ENCODE peak calls at places on chromosome 18, in ten cellular contexts. One of them, this sample, is unnamed.

GRCh38 chr18:11823545-11823944 is 27.7 kb upstream of the CHMP1B start:
- DNase-seq in CD8-positive, alpha-beta T cell: no peak
- DNase-seq in cardiac muscle cell: no peak
- DNase-seq in psoas muscle: no peak
- DNase-seq in fibroblast of pulmonary artery: no peak
- DNase-seq in cardiac fibroblast: no peak
- DNase-seq in neural progenitor cell: no peak
- DNase-seq in Karpas-422: no peak
- DNase-seq in OCI-LY7: no peak
- DNase-seq in foreskin fibroblast: no peak
- DNase-seq in this sample: no peak

GRCh38 chr18:26327062-26327461 is 100.8 kb downstream of the TAF4B start:
- DNase-seq in CD8-positive, alpha-beta T cell: no peak
- DNase-seq in cardiac muscle cell: no peak
- DNase-seq in psoas muscle: no peak
- DNase-seq in fibroblast of pulmonary artery: no peak
- DNase-seq in cardiac fibroblast: no peak
- DNase-seq in neural progenitor cell: no peak
- DNase-seq in Karpas-422: no peak
- DNase-seq in OCI-LY7: no peak
- DNase-seq in foreskin fibroblast: no peak
- DNase-seq in this sample: no peak

GRCh38 chr18:13437034-13437433 is 218.5 kb downstream of the LDLRAD4 start:
- DNase-seq in CD8-positive, alpha-beta T cell: no peak
- DNase-seq in cardiac muscle cell: no peak
- DNase-seq in psoas muscle: no peak
- DNase-seq in fibroblast of pulmonary artery: no peak
- DNase-seq in cardiac fibroblast: no peak
- DNase-seq in neural progenitor cell: no peak
- DNase-seq in Karpas-422: no peak
- DNase-seq in OCI-LY7: no peak
- DNase-seq in foreskin fibroblast: no peak
- DNase-seq in this sample: no peak

GRCh38 chr18:13616041-13616440 is 110.3 kb downstream of the FAM210A start:
- DNase-seq in CD8-positive, alpha-beta T cell: no peak
- DNase-seq in cardiac muscle cell: no peak
- DNase-seq in psoas muscle: no peak
- DNase-seq in fibroblast of pulmonary artery: no peak
- DNase-seq in cardiac fibroblast: no peak
- DNase-seq in neural progenitor cell: no peak
- DNase-seq in Karpas-422: peak
- DNase-seq in OCI-LY7: no peak
- DNase-seq in foreskin fibroblast: no peak
- DNase-seq in this sample: no peak

GRCh38 chr18:61677435-61677830 is 215.4 kb downstream of the RNF152 start:
- DNase-seq in CD8-positive, alpha-beta T cell: no peak
- DNase-seq in cardiac muscle cell: peak
- DNase-seq in psoas muscle: no peak
- DNase-seq in fibroblast of pulmonary artery: no peak
- DNase-seq in cardiac fibroblast: no peak
- DNase-seq in neural progenitor cell: peak
- DNase-seq in Karpas-422: no peak
- DNase-seq in OCI-LY7: no peak
- DNase-seq in foreskin fibroblast: no peak
- DNase-seq in this sample: no peak

GRCh38 chr18:58590231-58590630 is 38.7 kb downstream of the ALPK2 start:
- DNase-seq in CD8-positive, alpha-beta T cell: no peak
- DNase-seq in cardiac muscle cell: peak
- DNase-seq in psoas muscle: no peak
- DNase-seq in fibroblast of pulmonary artery: peak
- DNase-seq in cardiac fibroblast: peak
- DNase-seq in neural progenitor cell: peak
- DNase-seq in Karpas-422: no peak
- DNase-seq in OCI-LY7: no peak
- DNase-seq in foreskin fibroblast: peak
- DNase-seq in this sample: no peak

GRCh38 chr18:64809801-64810200 is 660.9 kb upstream of the LINC00305 start:
- DNase-seq in CD8-positive, alpha-beta T cell: no peak
- DNase-seq in cardiac muscle cell: no peak
- DNase-seq in psoas muscle: no peak
- DNase-seq in fibroblast of pulmonary artery: no peak
- DNase-seq in cardiac fibroblast: no peak
- DNase-seq in neural progenitor cell: no peak
- DNase-seq in Karpas-422: no peak
- DNase-seq in OCI-LY7: no peak
- DNase-seq in foreskin fibroblast: no peak
- DNase-seq in this sample: no peak

GRCh38 chr18:34738173-34738894 is 28.2 kb downstream of the DTNA start:
- DNase-seq in CD8-positive, alpha-beta T cell: no peak
- DNase-seq in cardiac muscle cell: peak
- DNase-seq in psoas muscle: no peak
- DNase-seq in fibroblast of pulmonary artery: peak
- DNase-seq in cardiac fibroblast: peak
- DNase-seq in neural progenitor cell: peak
- DNase-seq in Karpas-422: no peak
- DNase-seq in OCI-LY7: no peak
- DNase-seq in foreskin fibroblast: peak
- DNase-seq in this sample: no peak

GRCh38 chr18:79726721-79727120 is 47.1 kb downstream of the CTDP1 start:
- DNase-seq in CD8-positive, alpha-beta T cell: no peak
- DNase-seq in cardiac muscle cell: no peak
- DNase-seq in psoas muscle: no peak
- DNase-seq in fibroblast of pulmonary artery: no peak
- DNase-seq in cardiac fibroblast: no peak
- DNase-seq in neural progenitor cell: no peak
- DNase-seq in Karpas-422: no peak
- DNase-seq in OCI-LY7: no peak
- DNase-seq in foreskin fibroblast: no peak
- DNase-seq in this sample: no peak

GRCh38 chr18:13291745-13292447 is 73.3 kb downstream of the LDLRAD4 start:
- DNase-seq in CD8-positive, alpha-beta T cell: no peak
- DNase-seq in cardiac muscle cell: no peak
- DNase-seq in psoas muscle: no peak
- DNase-seq in fibroblast of pulmonary artery: no peak
- DNase-seq in cardiac fibroblast: no peak
- DNase-seq in neural progenitor cell: no peak
- DNase-seq in Karpas-422: no peak
- DNase-seq in OCI-LY7: no peak
- DNase-seq in foreskin fibroblast: no peak
- DNase-seq in this sample: no peak

GRCh38 chr18:78939105-78939504 is 40.5 kb upstream of the SALL3 start:
- DNase-seq in CD8-positive, alpha-beta T cell: no peak
- DNase-seq in cardiac muscle cell: no peak
- DNase-seq in psoas muscle: no peak
- DNase-seq in fibroblast of pulmonary artery: no peak
- DNase-seq in cardiac fibroblast: no peak
- DNase-seq in neural progenitor cell: no peak
- DNase-seq in Karpas-422: no peak
- DNase-seq in OCI-LY7: no peak
- DNase-seq in foreskin fibroblast: no peak
- DNase-seq in this sample: no peak

GRCh38 chr18:63523660-63524059 is 18.5 kb upstream of the SERPINB12 start:
- DNase-seq in CD8-positive, alpha-beta T cell: no peak
- DNase-seq in cardiac muscle cell: peak
- DNase-seq in psoas muscle: no peak
- DNase-seq in fibroblast of pulmonary artery: no peak
- DNase-seq in cardiac fibroblast: peak
- DNase-seq in neural progenitor cell: no peak
- DNase-seq in Karpas-422: peak
- DNase-seq in OCI-LY7: peak
- DNase-seq in foreskin fibroblast: no peak
- DNase-seq in this sample: no peak

GRCh38 chr18:57775937-57776336 is 27.2 kb downstream of the ATP8B1 start:
- DNase-seq in CD8-positive, alpha-beta T cell: no peak
- DNase-seq in cardiac muscle cell: no peak
- DNase-seq in psoas muscle: no peak
- DNase-seq in fibroblast of pulmonary artery: no peak
- DNase-seq in cardiac fibroblast: no peak
- DNase-seq in neural progenitor cell: no peak
- DNase-seq in Karpas-422: no peak
- DNase-seq in OCI-LY7: no peak
- DNase-seq in foreskin fibroblast: no peak
- DNase-seq in this sample: no peak

GRCh38 chr18:27785815-27786537 is 391.0 kb downstream of the CDH2 start:
- DNase-seq in CD8-positive, alpha-beta T cell: no peak
- DNase-seq in cardiac muscle cell: no peak
- DNase-seq in psoas muscle: no peak
- DNase-seq in fibroblast of pulmonary artery: no peak
- DNase-seq in cardiac fibroblast: no peak
- DNase-seq in neural progenitor cell: no peak
- DNase-seq in Karpas-422: no peak
- DNase-seq in OCI-LY7: no peak
- DNase-seq in foreskin fibroblast: no peak
- DNase-seq in this sample: no peak

GRCh38 chr18:48390641-48391040 is 18.5 kb downstream of the ZBTB7C start:
- DNase-seq in CD8-positive, alpha-beta T cell: no peak
- DNase-seq in cardiac muscle cell: no peak
- DNase-seq in psoas muscle: no peak
- DNase-seq in fibroblast of pulmonary artery: no peak
- DNase-seq in cardiac fibroblast: no peak
- DNase-seq in neural progenitor cell: peak
- DNase-seq in Karpas-422: no peak
- DNase-seq in OCI-LY7: no peak
- DNase-seq in foreskin fibroblast: no peak
- DNase-seq in this sample: no peak

GRCh38 chr18:31229829-31230228 is 67.2 kb upstream of the DSC1 start:
- DNase-seq in CD8-positive, alpha-beta T cell: no peak
- DNase-seq in cardiac muscle cell: no peak
- DNase-seq in psoas muscle: no peak
- DNase-seq in fibroblast of pulmonary artery: no peak
- DNase-seq in cardiac fibroblast: no peak
- DNase-seq in neural progenitor cell: no peak
- DNase-seq in Karpas-422: no peak
- DNase-seq in OCI-LY7: no peak
- DNase-seq in foreskin fibroblast: no peak
- DNase-seq in this sample: no peak

GRCh38 chr18:66138642-66139041 is 387.8 kb downstream of the CDH7 start:
- DNase-seq in CD8-positive, alpha-beta T cell: no peak
- DNase-seq in cardiac muscle cell: no peak
- DNase-seq in psoas muscle: no peak
- DNase-seq in fibroblast of pulmonary artery: no peak
- DNase-seq in cardiac fibroblast: no peak
- DNase-seq in neural progenitor cell: no peak
- DNase-seq in Karpas-422: no peak
- DNase-seq in OCI-LY7: no peak
- DNase-seq in foreskin fibroblast: no peak
- DNase-seq in this sample: no peak

GRCh38 chr18:55455938-55456337 is 132.1 kb downstream of the TCF4 start:
- DNase-seq in CD8-positive, alpha-beta T cell: no peak
- DNase-seq in cardiac muscle cell: no peak
- DNase-seq in psoas muscle: no peak
- DNase-seq in fibroblast of pulmonary artery: no peak
- DNase-seq in cardiac fibroblast: no peak
- DNase-seq in neural progenitor cell: no peak
- DNase-seq in Karpas-422: no peak
- DNase-seq in OCI-LY7: no peak
- DNase-seq in foreskin fibroblast: no peak
- DNase-seq in this sample: no peak

DNA sequence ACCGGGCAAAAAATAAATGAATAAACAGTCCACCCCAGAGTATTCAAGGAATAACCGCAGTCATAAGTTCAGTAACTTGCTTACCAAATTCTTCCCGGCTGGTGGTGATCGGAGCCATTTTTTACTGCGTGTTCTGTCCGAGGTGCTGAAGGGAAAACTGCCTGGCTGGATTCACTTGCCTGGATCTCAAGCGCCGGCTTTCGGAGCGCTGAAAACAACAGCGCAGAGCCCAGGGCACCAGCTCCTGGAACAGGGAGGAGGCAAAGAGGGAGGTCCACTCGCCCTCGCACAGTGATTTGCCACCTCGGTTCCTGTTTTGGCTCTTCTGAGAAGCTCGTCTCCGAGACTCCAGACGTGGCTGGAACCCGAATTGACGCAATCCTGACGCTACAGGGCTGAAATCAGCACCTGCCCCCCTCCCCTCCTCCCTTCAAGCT is at the start of gene SYT4:
- DNase-seq in CD8-positive, alpha-beta T cell: no peak
- DNase-seq in cardiac muscle cell: peak
- DNase-seq in psoas muscle: peak
- DNase-seq in fibroblast of pulmonary artery: peak
- DNase-seq in cardiac fibroblast: peak
- DNase-seq in neural progenitor cell: peak
- DNase-seq in Karpas-422: no peak
- DNase-seq in OCI-LY7: no peak
- DNase-seq in foreskin fibroblast: no peak
- DNase-seq in this sample: peak
- H3K4me3 ChIP-seq in CD8-positive, alpha-beta T cell: no peak
- H3K4me3 ChIP-seq in cardiac muscle cell: no peak
- H3K4me3 ChIP-seq in psoas muscle: no peak
- H3K4me3 ChIP-seq in fibroblast of pulmonary artery: no peak
- H3K4me3 ChIP-seq in cardiac fibroblast: no peak
- H3K4me3 ChIP-seq in neural progenitor cell: peak
- H3K4me3 ChIP-seq in Karpas-422: no peak
- H3K4me3 ChIP-seq in OCI-LY7: no peak
- H3K4me3 ChIP-seq in foreskin fibroblast: no peak
- H3K4me3 ChIP-seq in this sample: peak

GRCh38 chr18:7117390-7118355 is at the start of gene LAMA1:
- DNase-seq in CD8-positive, alpha-beta T cell: no peak
- DNase-seq in cardiac muscle cell: peak
- DNase-seq in psoas muscle: peak
- DNase-seq in fibroblast of pulmonary artery: peak
- DNase-seq in cardiac fibroblast: peak
- DNase-seq in neural progenitor cell: peak
- DNase-seq in Karpas-422: no peak
- DNase-seq in OCI-LY7: no peak
- DNase-seq in foreskin fibroblast: peak
- DNase-seq in this sample: peak
- H3K4me3 ChIP-seq in CD8-positive, alpha-beta T cell: no peak
- H3K4me3 ChIP-seq in cardiac muscle cell: peak
- H3K4me3 ChIP-seq in psoas muscle: peak
- H3K4me3 ChIP-seq in fibroblast of pulmonary artery: peak
- H3K4me3 ChIP-seq in cardiac fibroblast: peak
- H3K4me3 ChIP-seq in neural progenitor cell: peak
- H3K4me3 ChIP-seq in Karpas-422: no peak
- H3K4me3 ChIP-seq in OCI-LY7: no peak
- H3K4me3 ChIP-seq in foreskin fibroblast: peak
- H3K4me3 ChIP-seq in this sample: peak

GRCh38 chr18:56576826-56577573 is 61.4 kb downstream of the TXNL1 start:
- DNase-seq in CD8-positive, alpha-beta T cell: no peak
- DNase-seq in cardiac muscle cell: no peak
- DNase-seq in psoas muscle: no peak
- DNase-seq in fibroblast of pulmonary artery: peak
- DNase-seq in cardiac fibroblast: peak
- DNase-seq in neural progenitor cell: no peak
- DNase-seq in Karpas-422: no peak
- DNase-seq in OCI-LY7: no peak
- DNase-seq in foreskin fibroblast: no peak
- DNase-seq in this sample: no peak
- H3K4me3 ChIP-seq in CD8-positive, alpha-beta T cell: no peak
- H3K4me3 ChIP-seq in cardiac muscle cell: no peak
- H3K4me3 ChIP-seq in psoas muscle: no peak
- H3K4me3 ChIP-seq in fibroblast of pulmonary artery: no peak
- H3K4me3 ChIP-seq in cardiac fibroblast: no peak
- H3K4me3 ChIP-seq in neural progenitor cell: no peak
- H3K4me3 ChIP-seq in Karpas-422: no peak
- H3K4me3 ChIP-seq in OCI-LY7: no peak
- H3K4me3 ChIP-seq in foreskin fibroblast: no peak
- H3K4me3 ChIP-seq in this sample: no peak

DNA sequence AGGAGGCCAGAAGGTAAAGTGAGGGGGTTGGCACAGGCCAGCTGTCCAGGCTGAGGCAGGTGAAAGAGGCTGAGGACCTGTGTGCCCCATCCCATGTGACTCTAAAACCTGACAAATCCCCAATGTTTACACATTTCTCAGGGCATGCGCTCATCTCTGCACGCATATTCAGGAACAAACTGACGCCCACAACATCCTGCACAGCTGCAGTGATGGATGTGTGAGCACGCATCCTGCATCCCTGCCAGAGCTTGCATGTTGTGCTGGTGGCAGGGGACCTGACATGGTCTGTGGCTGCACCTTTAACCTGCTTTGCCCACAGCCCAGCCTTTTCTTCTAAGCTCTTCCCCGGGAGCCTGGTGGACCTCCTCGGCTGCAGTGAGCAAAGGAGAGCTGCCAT is 83.1 kb downstream of the FBXO15 start:
- DNase-seq in CD8-positive, alpha-beta T cell: no peak
- DNase-seq in cardiac muscle cell: no peak
- DNase-seq in psoas muscle: no peak
- DNase-seq in fibroblast of pulmonary artery: no peak
- DNase-seq in cardiac fibroblast: no peak
- DNase-seq in neural progenitor cell: no peak
- DNase-seq in Karpas-422: no peak
- DNase-seq in OCI-LY7: peak
- DNase-seq in foreskin fibroblast: no peak
- DNase-seq in this sample: no peak
- H3K4me3 ChIP-seq in CD8-positive, alpha-beta T cell: no peak
- H3K4me3 ChIP-seq in cardiac muscle cell: no peak
- H3K4me3 ChIP-seq in psoas muscle: no peak
- H3K4me3 ChIP-seq in fibroblast of pulmonary artery: no peak
- H3K4me3 ChIP-seq in cardiac fibroblast: no peak
- H3K4me3 ChIP-seq in neural progenitor cell: no peak
- H3K4me3 ChIP-seq in Karpas-422: no peak
- H3K4me3 ChIP-seq in OCI-LY7: no peak
- H3K4me3 ChIP-seq in foreskin fibroblast: no peak
- H3K4me3 ChIP-seq in this sample: no peak